ENCODE peak calls at places on chromosomes 1 and 21, in ten cellular contexts. N is lung microvascular endothelial cell, U is D341Med, R is Right ventricle myocardium inferior, B is EH, C is pancreas, Q is choroid plexus epithelial cell, H is neural crest cell, Z is GM19239, S is HFFc6. M is an unnamed sample.

GRCh38 chr1:207959141-207959825 is 48.4 kb upstream of the CD34 start:
- DNase-seq in Q (peak; percentile 56), S (no peak), U (no peak), B (peak; percentile 54), N (peak; percentile 72), Z (no peak), R (peak; percentile 94), H (peak; percentile 41), C (peak; percentile 61), M (peak; percentile 40)

GRCh38 chr1:87109012-87109411 is 194.6 kb downstream of the HS2ST1 start:
- DNase-seq in H (no peak), B (peak; percentile 29), S (no peak), Z (no peak), C (no peak), N (no peak), Q (no peak), U (no peak), R (no peak), M (peak; percentile 23)

GRCh38 chr1:235108876-235109275 is 19.8 kb downstream of the TOMM20 start:
- DNase-seq in U (no peak), B (no peak), Q (no peak), S (no peak), N (no peak), C (no peak), Z (no peak), H (no peak), R (no peak), M (no peak)

GRCh38 chr1:197199923-197200467 is 53.5 kb upstream of the ASPM start:
- DNase-seq in H (no peak), C (no peak), R (no peak), S (no peak), Z (no peak), U (no peak), Q (peak; percentile 23), B (no peak), N (no peak), M (peak; percentile 22)

GRCh38 chr21:42632771-42633690 is 20.4 kb upstream of the PDE9A start:
- DNase-seq in Q (no peak), R (no peak), S (no peak), H (no peak), B (no peak), Z (no peak), U (no peak), N (no peak), C (no peak), M (no peak)

GRCh38 chr1:1684031-1684681 is 8.4 kb downstream of the SLC35E2B start:
- DNase-seq in C (no peak), R (no peak), B (no peak), U (peak; percentile 15), Z (no peak), Q (no peak), N (no peak), S (no peak), H (no peak), M (no peak)

GRCh38 chr1:212518188-212518951 is 85.7 kb downstream of the NENF start:
- DNase-seq in S (peak; percentile 70), R (peak; percentile 80), Z (no peak), H (no peak), Q (peak; percentile 52), C (peak; percentile 70), B (peak; percentile 61), U (no peak), N (no peak), M (peak; percentile 83)

GRCh38 chr1:231107600-231108326 is 54.1 kb upstream of the TRIM67 start:
- DNase-seq in C (no peak), N (peak; percentile 26), H (no peak), S (no peak), Q (no peak), R (no peak), B (peak; percentile 32), U (no peak), Z (no peak), M (no peak)

GRCh38 chr1:67970088-67970487 is 80.3 kb downstream of the DIRAS3 start:
- DNase-seq in R (no peak), H (no peak), B (peak; percentile 90), S (peak; percentile 85), Z (no peak), Q (peak; percentile 69), N (peak; percentile 88), C (no peak), U (no peak), M (peak; percentile 95)

GRCh38 chr21:27817061-27817460 is 850.2 kb upstream of the ADAMTS5 start:
- DNase-seq in U (no peak), R (no peak), H (no peak), B (no peak), Q (no peak), Z (no peak), N (no peak), C (no peak), S (no peak), M (no peak)

GRCh38 chr21:38958940-38959685 is 153.4 kb downstream of the ETS2 start:
- DNase-seq in S (peak; percentile 64), H (no peak), N (no peak), B (peak; percentile 93), Q (peak; percentile 78), Z (no peak), U (no peak), R (no peak), C (no peak), M (peak; percentile 55)

GRCh38 chr21:32472890-32473765 is 60.6 kb downstream of the EVA1C start:
- DNase-seq in S (no peak), H (no peak), C (no peak), Z (no peak), U (no peak), N (no peak), R (no peak), Q (no peak), B (no peak), M (no peak)